ENCODE peak calls at places on chromosomes 6 and 20, in five cellular contexts. V, Q, W, A and C are unnamed samples.

GRCh38 chr6:9708600-9708999 is 706.3 kb downstream of the TFAP2A start:
- DNase-seq in Q (no peak), A (no peak), V (no peak), W (no peak), C (no peak)

GRCh38 chr20:1087311-1087710 is 31.1 kb upstream of the PSMF1 start:
- DNase-seq in V (no peak), A (no peak), Q (no peak), W (peak; percentile 47), C (no peak)

GRCh38 chr6:158803733-158804143 is 15.4 kb downstream of the EZR start:
- DNase-seq in W (peak; percentile 52), Q (peak; percentile 87), A (no peak), V (no peak), C (no peak)

GRCh38 chr20:38321959-38322598 is 18.1 kb downstream of the BPI start:
- DNase-seq in Q (no peak), A (no peak), W (peak; percentile 27), V (peak; percentile 82), C (no peak)

GRCh38 chr6:1406306-1407058 is 17.1 kb downstream of the FOXF2 start:
- DNase-seq in W (no peak), Q (no peak), A (no peak), V (no peak), C (no peak)

GRCh38 chr6:138833819-138834539 is 38.1 kb downstream of the ECT2L start:
- DNase-seq in V (no peak), A (no peak), W (no peak), Q (no peak), C (no peak)

GRCh38 chr20:33099842-33100538 is 20.5 kb downstream of the BPIFB4 start:
- DNase-seq in Q (no peak), W (no peak), A (no peak), V (peak; percentile 64), C (no peak)

GRCh38 chr6:128238248-128238647 is 282.2 kb downstream of the PTPRK start:
- DNase-seq in A (no peak), V (no peak), W (no peak), Q (no peak), C (no peak)

GRCh38 chr6:111603648-111604047 is 2.0 kb downstream of the TRAF3IP2 start:
- DNase-seq in Q (no peak), A (no peak), W (no peak), V (no peak), C (no peak)

GRCh38 chr20:62953839-62954703 is 1.6 kb downstream of the SLC17A9 start:
- DNase-seq in W (peak; percentile 81), V (no peak), A (peak; percentile 53), Q (peak; percentile 96), C (no peak)

GRCh38 chr6:55963301-55963700 is 87.9 kb upstream of the BMP5 start:
- DNase-seq in V (no peak), W (no peak), Q (no peak), A (no peak), C (no peak)

GRCh38 chr6:31610891-31611425 is 4.1 kb upstream of the AIF1 start:
- DNase-seq in A (no peak), V (no peak), W (no peak), Q (no peak), C (no peak)

GRCh38 chr6:76682842-76683241 is 610.4 kb upstream of the IMPG1 start:
- DNase-seq in V (peak; percentile 8), Q (peak; percentile 16), W (no peak), A (no peak), C (no peak)

GRCh38 chr6:150033197-150033771 is 8.0 kb upstream of the RAET1L start:
- DNase-seq in W (no peak), Q (no peak), V (no peak), A (no peak), C (no peak)

GRCh38 chr6:39421383-39422225 is 99.1 kb upstream of the KCNK16 start:
- DNase-seq in V (no peak), W (no peak), A (no peak), Q (no peak), C (no peak)

GRCh38 chr6:159298840-159299239 is 129.6 kb downstream of the FNDC1 start:
- DNase-seq in V (no peak), A (no peak), Q (no peak), W (no peak), C (no peak)

GRCh38 chr6:44681782-44682181 is 294.3 kb downstream of the CDC5L start:
- DNase-seq in W (no peak), A (no peak), Q (no peak), V (no peak), C (no peak)

GRCh38 chr6:128757961-128758360 is 125.0 kb upstream of the LAMA2 start:
- DNase-seq in V (peak; percentile 8), A (no peak), W (no peak), Q (no peak), C (no peak)

GRCh38 chr20:42635699-42636411 is 553.9 kb downstream of the PTPRT start:
- DNase-seq in A (no peak), W (no peak), Q (no peak), V (no peak), C (no peak)

GRCh38 chr6:145929037-145929633 is 35.0 kb downstream of the SHPRH start:
- DNase-seq in A (no peak), V (peak; percentile 6), W (peak; percentile 9), Q (peak; percentile 63), C (no peak)

GRCh38 chr6:35948725-35949124 is 27.8 kb upstream of the SRPK1 start:
- DNase-seq in W (peak; percentile 9), Q (peak; percentile 31), V (no peak), A (no peak), C (no peak)